ENCODE peak calls at places on chromosomes 5 and 9, in eight cellular contexts. N is K562; K is spleen; R is glutamatergic neuron; C is A549; V is cardiac fibroblast; U is AG09309; W is CD4-positive, alpha-beta T cell. I is an unnamed sample.

GRCh38 chr9:92722386-92723298 is 42.0 kb downstream of the BICD2 start:
- DNase-seq in K (no peak), W (no peak), U (no peak), V (no peak), R (no peak), N (no peak), C (no peak), I (no peak)

GRCh38 chr9:129946596-129946995 is 96.4 kb downstream of the FNBP1 start:
- DNase-seq in V (no peak), U (no peak), N (no peak), K (no peak), W (no peak), C (no peak), R (no peak), I (no peak)

GRCh38 chr9:113654605-113655193 is 191.2 kb downstream of the RGS3 start:
- DNase-seq in N (no peak), V (peak), R (no peak), C (no peak), U (no peak), W (no peak), K (no peak), I (no peak)

GRCh38 chr5:149546974-149547373 is 4.3 kb downstream of the CSNK1A1 start:
- DNase-seq in C (no peak), R (no peak), W (no peak), N (no peak), K (no peak), U (no peak), V (peak), I (no peak)

GRCh38 chr5:31854181-31854624 is 215.3 kb downstream of the PDZD2 start:
- DNase-seq in N (no peak), C (no peak), U (no peak), V (peak), R (no peak), K (no peak), W (no peak), I (no peak)

GRCh38 chr9:32524558-32525461 is 1.2 kb downstream of the RIGI start:
- DNase-seq in W (no peak), U (no peak), K (peak), R (no peak), N (no peak), V (peak), C (no peak), I (peak)

GRCh38 chr5:132209901-132210545 is 17.6 kb downstream of the P4HA2 start:
- DNase-seq in K (no peak), N (no peak), V (no peak), W (no peak), C (no peak), R (no peak), U (no peak), I (no peak)

GRCh38 chr5:50593681-50594080 is 72.8 kb upstream of the PARP8 start:
- DNase-seq in V (no peak), C (no peak), U (no peak), W (no peak), N (no peak), R (no peak), K (no peak), I (no peak)

GRCh38 chr5:92556747-92557146 is 1024.3 kb downstream of the NR2F1-AS1 start:
- DNase-seq in C (no peak), W (no peak), U (no peak), K (no peak), N (no peak), R (no peak), V (no peak), I (no peak)

GRCh38 chr9:115369322-115369957 is 251.5 kb upstream of the TNC start:
- DNase-seq in R (no peak), N (no peak), W (no peak), C (peak), U (peak), K (no peak), V (peak), I (no peak)

GRCh38 chr9:112546149-112547012 is 59.8 kb downstream of the KIAA1958 start:
- DNase-seq in V (no peak), N (peak), U (no peak), R (no peak), K (no peak), W (no peak), C (no peak), I (no peak)

GRCh38 chr5:33890633-33891032 is 1.2 kb downstream of the ADAMTS12 start:
- DNase-seq in C (peak), V (peak), R (no peak), W (no peak), U (no peak), N (no peak), K (no peak), I (no peak)

GRCh38 chr9:124492818-124493217 is 14.4 kb downstream of the NR5A1 start:
- DNase-seq in V (no peak), N (no peak), W (no peak), R (no peak), C (no peak), U (no peak), K (no peak), I (no peak)

GRCh38 chr9:37331871-37332270 is 90.6 kb upstream of the GRHPR start:
- DNase-seq in U (no peak), R (no peak), V (no peak), C (no peak), K (no peak), W (no peak), N (no peak), I (no peak)

GRCh38 chr5:2913306-2913705 is 161.8 kb upstream of the IRX2 start:
- DNase-seq in U (no peak), V (no peak), K (peak), W (no peak), N (no peak), C (no peak), R (no peak), I (no peak)

GRCh38 chr5:122163151-122164069 is 34.1 kb downstream of the ZNF474 start:
- DNase-seq in V (peak), K (no peak), U (peak), N (no peak), W (no peak), C (peak), R (no peak), I (no peak)

GRCh38 chr5:139982157-139982974 is 60.7 kb downstream of the NRG2 start:
- DNase-seq in U (no peak), V (peak), N (peak), R (no peak), C (no peak), W (no peak), K (no peak), I (no peak)

GRCh38 chr5:168653611-168654010 is 74.4 kb upstream of the PANK3 start:
- DNase-seq in R (no peak), C (no peak), K (no peak), U (no peak), N (no peak), V (no peak), W (no peak), I (no peak)

GRCh38 chr5:143235423-143235822 is 168.1 kb downstream of the NR3C1 start:
- DNase-seq in N (no peak), W (no peak), U (peak), C (no peak), K (no peak), R (no peak), V (no peak), I (no peak)

GRCh38 chr9:89375181-89375760 is 57.0 kb downstream of the SECISBP2 start:
- DNase-seq in V (no peak), U (no peak), R (peak), N (no peak), C (no peak), K (peak), W (no peak), I (no peak)
- TF ChIP-seq CTCF in V (no peak), U (no peak), R (no peak), N (no peak), C (no peak), K (no peak), W (no peak), I (peak)

DNA sequence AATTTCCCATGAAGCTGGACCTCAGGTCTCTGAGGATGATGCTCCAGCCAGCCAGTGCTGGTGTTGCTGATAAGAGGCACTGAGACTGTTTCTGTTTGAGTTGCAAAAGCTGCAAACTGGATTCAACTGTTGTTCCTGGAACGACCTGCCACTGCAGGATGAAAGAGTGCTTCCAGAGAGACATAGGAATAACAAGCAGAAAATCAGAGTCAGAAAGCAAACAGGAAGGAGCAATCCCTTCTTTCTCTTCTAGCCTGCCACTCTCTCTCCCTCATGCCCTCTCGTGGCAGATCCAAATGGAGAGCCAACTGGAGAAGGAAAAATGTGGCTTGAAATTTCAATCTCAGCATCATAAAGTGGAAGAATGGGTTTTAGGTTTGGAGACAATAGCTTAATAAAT is 110.4 kb downstream of the STARD4 start:
- DNase-seq in U (no peak), R (no peak), W (no peak), K (no peak), N (no peak), C (no peak), V (no peak), I (no peak)
- TF ChIP-seq CTCF in U (peak), R (no peak), W (no peak), K (no peak), N (no peak), C (no peak), V (no peak), I (no peak)

GRCh38 chr5:137497396-137498290 is 1.5 kb downstream of the SPOCK1 start:
- DNase-seq in U (no peak), C (peak), R (no peak), V (no peak), W (no peak), N (no peak), K (no peak), I (no peak)
- TF ChIP-seq CTCF in U (peak), C (peak), R (no peak), V (no peak), W (no peak), N (no peak), K (no peak), I (peak)

DNA sequence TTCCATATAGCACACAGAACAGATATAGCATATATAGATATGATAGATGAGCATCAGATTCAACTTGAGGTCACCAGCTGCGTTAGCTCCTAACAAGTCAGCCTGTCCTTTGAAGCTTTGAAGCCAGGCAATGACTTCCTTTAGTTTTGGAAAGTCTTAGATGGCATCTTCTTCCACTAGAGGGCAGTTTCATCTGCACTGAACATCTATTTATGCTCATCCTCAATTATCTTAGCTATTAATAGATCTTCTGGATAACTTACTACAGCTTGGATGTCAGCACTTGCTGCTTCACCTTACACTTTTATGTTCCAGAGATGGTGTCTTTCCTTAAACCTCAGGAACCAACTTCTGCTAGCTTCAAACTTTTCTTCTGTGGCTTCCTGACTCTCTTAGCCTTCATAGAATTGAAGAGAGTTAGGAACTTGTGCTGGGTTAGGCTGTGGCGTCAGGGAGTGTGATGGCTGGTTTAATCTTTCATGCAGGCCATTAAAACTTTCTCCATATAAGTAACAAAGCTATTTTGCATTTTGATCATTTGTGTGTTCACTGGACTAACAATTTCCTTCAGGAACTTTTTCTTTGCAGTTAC is 1401.4 kb downstream of the EFNA5 start:
- DNase-seq in U (peak), R (no peak), C (peak), V (peak), W (no peak), K (no peak), N (no peak), I (no peak)
- TF ChIP-seq CTCF in U (peak), R (peak), C (peak), V (peak), W (no peak), K (no peak), N (no peak), I (peak)

GRCh38 chr9:127578952-127579853 is 32.9 kb upstream of the STXBP1 start:
- DNase-seq in V (peak), K (peak), R (peak), C (peak), N (no peak), W (peak), U (peak), I (no peak)
- TF ChIP-seq CTCF in V (peak), K (no peak), R (no peak), C (peak), N (peak), W (no peak), U (peak), I (peak)

GRCh38 chr9:96567203-96567700 is 52.4 kb downstream of the CDC14B start:
- DNase-seq in C (no peak), V (peak), W (no peak), U (no peak), K (peak), N (no peak), R (no peak), I (no peak)
- TF ChIP-seq CTCF in C (no peak), V (no peak), W (no peak), U (no peak), K (no peak), N (no peak), R (no peak), I (no peak)

I was measured in chondrocyte.